ENCODE peak calls at places on chromosomes 16 and 17, in five cellular contexts. X is ovary, D is esophagus squamous epithelium, P is tibial nerve, Q is testis. G is an unnamed sample.

GRCh38 chr16:3135120-3135715 is 389 bp downstream of the ZNF213 start:
- DNase-seq in X (no peak), Q (no peak), P (no peak), D (no peak), G (no peak)

GRCh38 chr17:48544356-48545021 is 420 bp downstream of the HOXB2 start:
- DNase-seq in X (no peak), P (peak; percentile 49), Q (peak; percentile 29), D (no peak), G (peak; percentile 57)

GRCh38 chr17:13638855-13639458 is 37.2 kb upstream of the HS3ST3A1 start:
- DNase-seq in X (no peak), Q (no peak), D (no peak), P (no peak), G (peak; percentile 29)

GRCh38 chr17:354651-355556 is 2.3 kb upstream of the RPH3AL start:
- DNase-seq in X (no peak), P (no peak), Q (no peak), D (no peak), G (peak; percentile 89)

GRCh38 chr17:74437702-74438101 is 5.8 kb downstream of the GPRC5C start:
- DNase-seq in D (no peak), X (no peak), Q (no peak), P (no peak), G (no peak)

GRCh38 chr17:11950771-11951519 is 46.3 kb downstream of the ZNF18 start:
- DNase-seq in X (no peak), P (no peak), Q (no peak), D (no peak), G (no peak)

GRCh38 chr16:9549487-9549886 is 458.0 kb downstream of the HAPSTR1 start:
- DNase-seq in P (no peak), Q (no peak), D (no peak), X (no peak), G (no peak)

GRCh38 chr17:83117594-83117993 is 38.2 kb downstream of the METRNL start:
- DNase-seq in X (no peak), Q (no peak), P (no peak), D (no peak), G (no peak)

GRCh38 chr17:57211010-57211411 is 45.3 kb upstream of the MSI2 start:
- DNase-seq in P (no peak), X (no peak), Q (no peak), D (no peak), G (no peak)

GRCh38 chr17:41976142-41976768 is 9.7 kb downstream of the CNP start:
- DNase-seq in P (no peak), D (no peak), X (peak; percentile 68), Q (peak; percentile 57), G (no peak)

DNA sequence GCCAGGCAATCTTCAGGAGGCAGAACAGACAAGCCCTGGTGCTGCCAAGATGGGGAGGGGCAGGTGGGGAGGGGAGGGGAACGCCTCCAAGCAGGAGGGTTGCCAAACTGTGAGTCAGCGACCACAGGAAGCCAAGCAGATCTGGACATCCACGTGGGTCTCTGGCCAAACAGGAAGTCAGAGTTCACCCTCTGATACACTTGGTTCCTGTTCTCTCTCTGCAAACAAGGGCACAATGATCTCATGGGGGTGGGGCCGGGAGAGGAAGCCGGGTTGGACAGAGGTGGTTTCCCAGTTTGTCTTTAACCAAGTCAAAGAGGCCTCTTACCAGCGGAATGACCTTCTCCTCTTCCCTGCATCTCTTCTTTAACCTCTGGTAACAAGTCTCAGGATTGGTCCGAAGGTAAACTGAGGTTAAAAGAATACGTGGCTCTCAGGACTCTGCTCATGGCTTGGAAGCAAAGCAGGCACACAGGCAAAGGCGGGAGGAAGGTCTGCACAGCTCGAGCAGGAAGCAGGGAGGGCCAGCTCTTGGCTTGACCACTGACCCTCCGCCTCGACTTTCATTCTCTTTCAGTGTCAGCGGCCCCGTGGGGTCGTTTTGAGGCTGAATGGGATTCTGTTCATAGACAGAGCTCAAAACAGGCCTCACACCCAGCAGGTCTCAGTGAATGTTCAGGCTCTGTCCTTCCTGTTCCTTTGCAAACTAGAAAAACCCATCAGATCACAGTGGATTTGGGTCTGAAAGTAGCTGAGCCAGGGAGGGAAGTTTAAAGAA is 32.9 kb downstream of the TK2 start:
- DNase-seq in P (peak; percentile 99), D (peak; percentile 87), Q (peak; percentile 95), X (peak; percentile 99), G (peak; percentile 99)
- TF ChIP-seq POLR2A in P (no peak), D (no peak), Q (no peak), X (peak; percentile 55), G (peak; percentile 73)

GRCh38 chr17:78358538-78359215 is 1.2 kb downstream of the SOCS3 start:
- DNase-seq in P (no peak), X (no peak), D (no peak), Q (peak; percentile 55), G (no peak)
- H3K27me3 ChIP-seq in P (no peaks in the 10 kb centered on the region), X (no peaks in the 10 kb centered on the region), D (no peaks in the 10 kb centered on the region), Q (no peaks in the 10 kb centered on the region), G (no peaks in the 10 kb centered on the region)

GRCh38 chr17:6501359-6501758 is 55.0 kb downstream of the PITPNM3 start:
- DNase-seq in P (no peak), Q (no peak), D (no peak), X (no peak), G (no peak)

GRCh38 chr17:6505425-6506142 is 50.8 kb downstream of the PITPNM3 start:
- DNase-seq in X (peak; percentile 28), D (no peak), P (no peak), Q (peak; percentile 57), G (no peak)

GRCh38 chr17:6503641-6504195 is 52.6 kb downstream of the PITPNM3 start:
- DNase-seq in D (no peak), Q (no peak), P (no peak), X (no peak), G (no peak)

GRCh38 chr17:6502142-6502541 is 54.2 kb downstream of the PITPNM3 start:
- DNase-seq in X (peak; percentile 12), D (no peak), P (no peak), Q (no peak), G (no peak)

GRCh38 chr17:6502871-6503509 is 53.4 kb downstream of the PITPNM3 start:
- DNase-seq in Q (no peak), D (no peak), X (no peak), P (no peak), G (no peak)
- H3K4me1 ChIP-seq in Q (peaks cover 7% of the 10 kb centered on the region), D (peaks cover 7% of the 10 kb centered on the region), X (peaks cover 19% of the 10 kb centered on the region), P (no peaks in the 10 kb centered on the region), G (no peaks in the 10 kb centered on the region)

GRCh38 chr17:45906237-45906636 is 11.9 kb downstream of the MAPT start:
- DNase-seq in Q (no peak), P (no peak), D (no peak), X (no peak), G (no peak)
- TF ChIP-seq POLR2A in Q (no peak), P (no peak), D (no peak), X (no peak), G (no peak)

GRCh38 chr17:67044940-67045339 is 586 bp downstream of the CACNG1 start:
- DNase-seq in P (no peak), X (no peak), D (no peak), Q (no peak), G (peak; percentile 46)
- H3K27me3 ChIP-seq in P (no peaks in the 10 kb centered on the region), X (no peaks in the 10 kb centered on the region), D (no peaks in the 10 kb centered on the region), Q (no peaks in the 10 kb centered on the region), G (no peaks in the 10 kb centered on the region)

DNA sequence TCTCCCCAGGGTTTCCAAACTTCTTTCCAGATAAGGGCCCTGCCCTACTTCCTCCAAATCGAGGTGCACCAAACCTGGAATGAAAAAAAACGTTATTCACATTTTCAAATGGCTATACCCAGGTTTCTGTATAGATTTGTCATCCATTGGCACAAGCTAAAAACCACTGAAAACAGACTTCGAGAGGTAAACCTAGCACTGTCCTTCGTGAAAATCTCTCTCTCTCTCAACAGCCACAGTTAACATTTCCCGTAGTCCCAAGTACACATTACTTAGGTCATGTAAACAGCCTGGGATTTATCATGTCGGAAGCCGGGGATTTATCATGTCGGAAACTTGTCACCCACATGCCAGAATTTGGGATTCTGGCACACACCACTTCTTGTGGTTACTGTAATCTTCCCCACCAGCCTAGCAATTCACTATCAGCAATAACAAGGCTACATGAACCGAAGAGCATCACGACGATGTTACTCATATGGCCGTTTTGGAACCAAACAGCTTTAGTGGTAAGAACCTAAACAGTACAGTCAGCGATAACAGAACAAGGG is 1.2 kb downstream of the DDX5 start:
- DNase-seq in P (no peak), D (no peak), Q (peak; percentile 23), X (no peak), G (no peak)
- H3K4me1 ChIP-seq in P (peaks cover 42% of the 10 kb centered on the region), D (peaks cover 28% of the 10 kb centered on the region), Q (peaks cover 18% of the 10 kb centered on the region), X (peaks cover 4% of the 10 kb centered on the region), G (peaks cover 54% of the 10 kb centered on the region)

DNA sequence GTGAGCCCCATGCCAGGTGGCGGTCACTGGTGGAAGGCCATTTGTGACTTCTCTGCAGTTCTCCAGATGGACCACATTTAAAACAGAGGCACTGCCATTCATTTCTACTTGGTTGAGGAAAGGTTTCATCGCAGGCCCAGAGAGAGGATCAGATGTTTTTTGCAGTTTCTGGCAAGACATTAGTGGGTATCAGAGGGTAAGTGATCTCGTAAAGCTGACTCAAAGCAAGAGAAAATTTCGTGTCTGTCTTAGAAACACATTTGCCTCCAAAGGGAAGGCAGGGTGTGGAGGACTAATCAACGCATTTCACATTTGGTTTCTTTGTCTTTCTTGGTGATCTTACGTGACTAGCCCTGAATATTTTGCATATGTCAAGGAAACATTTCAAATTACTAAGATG is 81.8 kb downstream of the PRKCB start:
- DNase-seq in X (no peak), D (no peak), Q (no peak), P (no peak), G (no peak)
- TF ChIP-seq POLR2A in X (no peak), D (no peak), Q (no peak), P (no peak), G (no peak)

DNA sequence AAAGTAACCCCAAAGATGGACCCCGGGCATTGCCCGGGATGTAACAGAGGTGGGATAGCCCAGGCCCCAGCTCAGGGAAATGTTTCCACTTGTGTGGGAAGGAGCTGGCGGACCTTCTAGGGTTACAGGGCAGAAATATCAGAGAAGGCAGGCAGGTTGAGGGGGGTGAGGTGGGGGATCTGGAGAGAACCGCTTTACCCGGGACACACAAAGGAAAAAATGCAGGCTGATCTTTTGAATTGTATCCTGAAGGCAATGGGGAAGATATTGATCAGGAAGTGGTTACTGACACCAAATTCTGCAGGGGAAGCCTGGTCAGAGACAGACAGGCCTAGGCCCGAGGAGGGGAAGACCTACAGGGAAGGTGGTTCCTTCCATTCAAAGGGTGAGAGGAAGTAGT is 3.5 kb downstream of the SLC47A1 start:
- DNase-seq in D (no peak), P (no peak), X (no peak), Q (no peak), G (no peak)
- H3K27me3 ChIP-seq in D (no peaks in the 10 kb centered on the region), P (no peaks in the 10 kb centered on the region), X (no peaks in the 10 kb centered on the region), Q (no peaks in the 10 kb centered on the region), G (no peaks in the 10 kb centered on the region)

DNA sequence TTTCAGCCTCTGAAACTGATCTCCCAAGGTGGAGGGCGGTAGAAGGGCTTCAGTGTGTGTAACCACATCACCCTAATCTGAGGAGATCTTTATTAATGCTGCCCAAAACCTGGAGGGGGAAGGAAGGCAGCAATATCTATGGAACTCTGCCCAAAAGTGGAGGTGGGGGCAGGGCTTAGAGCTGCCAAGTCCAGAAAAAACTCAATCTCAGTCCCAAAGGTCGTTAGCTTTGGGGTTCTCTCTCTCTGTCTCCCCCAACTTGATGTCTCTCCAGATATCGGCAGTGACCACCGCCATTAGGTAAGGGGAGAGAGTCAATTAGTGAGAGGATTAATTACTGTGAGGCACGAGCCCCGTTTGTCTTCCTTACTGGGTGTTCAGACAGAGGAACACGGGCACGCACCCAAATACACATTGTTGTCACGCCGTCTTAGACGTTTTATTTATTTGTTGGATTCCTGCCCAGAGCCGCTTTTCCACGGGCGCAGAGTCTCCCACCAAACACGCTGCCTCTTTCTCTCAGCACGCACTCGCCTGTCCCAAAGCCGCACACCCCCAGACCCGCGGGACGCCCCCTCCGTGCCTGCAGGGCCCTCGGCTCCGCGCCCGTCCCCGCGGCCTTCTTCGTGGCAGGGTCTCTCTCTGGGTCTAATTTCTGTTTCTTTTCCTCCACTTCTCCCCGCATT is 5.4 kb upstream of the LHX1 start:
- DNase-seq in P (no peak), Q (no peak), X (no peak), D (no peak), G (no peak)
- H3K4me1 ChIP-seq in P (peaks cover 45% of the 10 kb centered on the region), Q (peaks cover 19% of the 10 kb centered on the region), X (peaks cover 11% of the 10 kb centered on the region), D (peaks cover 56% of the 10 kb centered on the region), G (peaks cover 55% of the 10 kb centered on the region)

G was measured in body of pancreas.